ENCODE peak calls at places on chromosomes 1 and 21, in six cellular contexts. C is OCI-LY7; E is osteocyte; K is AG04450; U is CD8-positive, alpha-beta T cell; B is K562. M is an unnamed sample.

GRCh38 chr1:159084867-159085266 is 8.3 kb upstream of the AIM2 start:
- DNase-seq in C (no peak), K (no peak), B (no peak), U (no peak), E (no peak), M (no peak)

GRCh38 chr1:178101654-178102053 is 7.8 kb downstream of the RASAL2 start:
- DNase-seq in K (no peak), U (no peak), B (no peak), C (no peak), E (no peak), M (no peak)

GRCh38 chr1:164794310-164794709 is 235.3 kb downstream of the PBX1 start:
- DNase-seq in C (no peak), K (peak), U (no peak), E (no peak), B (no peak), M (no peak)

GRCh38 chr21:27244796-27245195 is 277.9 kb upstream of the ADAMTS5 start:
- DNase-seq in K (no peak), E (no peak), C (no peak), U (no peak), B (no peak), M (no peak)

GRCh38 chr1:218361298-218362065 is 16.3 kb downstream of the TGFB2 start:
- DNase-seq in B (peak), U (no peak), K (no peak), E (no peak), C (no peak), M (no peak)

GRCh38 chr1:169105434-169106094 is 926 bp upstream of the ATP1B1 start:
- DNase-seq in K (no peak), E (peak), C (peak), B (peak), U (peak), M (peak)

GRCh38 chr1:118144777-118145176 is 40.3 kb downstream of the SPAG17 start:
- DNase-seq in C (no peak), B (no peak), K (no peak), U (no peak), E (no peak), M (no peak)

GRCh38 chr1:27057801-27058647 is 45.4 kb upstream of the TENT5B start:
- DNase-seq in B (no peak), E (no peak), K (no peak), U (no peak), C (no peak), M (no peak)

GRCh38 chr1:48530727-48531351 is 58.8 kb upstream of the SPATA6 start:
- DNase-seq in U (no peak), K (peak), E (no peak), B (peak), C (peak), M (peak)

GRCh38 chr1:204267191-204267601 is 53.4 kb upstream of the GOLT1A start:
- DNase-seq in E (no peak), K (no peak), B (no peak), U (no peak), C (no peak), M (no peak)

GRCh38 chr1:167602840-167603239 is 27.2 kb upstream of the RCSD1 start:
- DNase-seq in B (no peak), C (no peak), E (peak), U (no peak), K (no peak), M (no peak)

GRCh38 chr1:37808369-37809319 is 636 bp upstream of the YRDC start:
- DNase-seq in E (peak), C (peak), B (peak), K (no peak), U (no peak), M (peak)

GRCh38 chr1:53362270-53362669 is 34.4 kb upstream of the LRP8 start:
- DNase-seq in E (peak), B (no peak), K (no peak), C (no peak), U (no peak), M (no peak)

GRCh38 chr21:37006521-37007291 is at the start of gene RIPPLY3:
- DNase-seq in U (peak), E (no peak), C (no peak), B (no peak), K (no peak), M (peak)

GRCh38 chr1:178267646-178268094 is 173.8 kb downstream of the RASAL2 start:
- DNase-seq in C (no peak), B (no peak), U (no peak), E (no peak), K (no peak), M (no peak)

GRCh38 chr1:41322835-41323234 is 38.4 kb upstream of the FOXO6 start:
- DNase-seq in K (no peak), B (peak), E (peak), C (peak), U (no peak), M (peak)

GRCh38 chr1:68819190-68819829 is 322.4 kb upstream of the DEPDC1 start:
- DNase-seq in C (no peak), E (no peak), B (no peak), U (no peak), K (no peak), M (peak)
- TF ChIP-seq CTCF in C (peak), E (peak), B (no peak), U (no peak), K (peak), M (no peak)

DNA sequence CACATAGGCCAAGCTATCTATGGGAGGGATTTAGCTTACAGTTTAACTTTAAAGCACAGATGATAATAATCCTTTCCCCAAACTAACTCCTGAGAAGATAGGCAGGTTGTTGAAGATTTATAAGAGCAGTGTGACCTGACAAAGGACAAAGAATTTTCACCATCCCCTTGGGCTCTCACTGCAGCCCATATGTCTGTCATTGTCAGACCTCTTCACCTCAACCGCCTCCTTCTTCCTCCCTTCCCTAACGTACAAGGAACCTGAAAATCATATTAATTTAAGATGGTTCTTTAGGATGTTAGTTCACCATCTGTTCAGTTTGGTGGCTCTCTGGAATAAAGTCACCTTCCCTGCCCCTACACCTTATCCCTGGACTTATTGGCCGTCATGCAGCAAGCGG is 5.0 kb downstream of the RNU1-2 start:
- DNase-seq in E (no peak), U (no peak), B (no peak), K (no peak), C (peak), M (no peak)
- TF ChIP-seq CTCF in E (no peak), U (no peak), B (no peak), K (peak), C (peak), M (no peak)

GRCh38 chr1:9006956-9007615 is 19.1 kb downstream of the SLC2A7 start:
- DNase-seq in C (no peak), K (no peak), E (no peak), U (no peak), B (no peak), M (no peak)

GRCh38 chr1:9008236-9008635 is 18.0 kb downstream of the SLC2A7 start:
- DNase-seq in E (no peak), B (no peak), U (no peak), K (no peak), C (peak), M (peak)

GRCh38 chr1:9010781-9011323 is 15.4 kb downstream of the SLC2A7 start:
- DNase-seq in C (peak), K (no peak), E (no peak), B (no peak), U (no peak), M (no peak)

GRCh38 chr1:9013824-9014223 is 12.4 kb downstream of the SLC2A7 start:
- DNase-seq in U (no peak), K (no peak), B (no peak), C (no peak), E (no peak), M (no peak)

DNA sequence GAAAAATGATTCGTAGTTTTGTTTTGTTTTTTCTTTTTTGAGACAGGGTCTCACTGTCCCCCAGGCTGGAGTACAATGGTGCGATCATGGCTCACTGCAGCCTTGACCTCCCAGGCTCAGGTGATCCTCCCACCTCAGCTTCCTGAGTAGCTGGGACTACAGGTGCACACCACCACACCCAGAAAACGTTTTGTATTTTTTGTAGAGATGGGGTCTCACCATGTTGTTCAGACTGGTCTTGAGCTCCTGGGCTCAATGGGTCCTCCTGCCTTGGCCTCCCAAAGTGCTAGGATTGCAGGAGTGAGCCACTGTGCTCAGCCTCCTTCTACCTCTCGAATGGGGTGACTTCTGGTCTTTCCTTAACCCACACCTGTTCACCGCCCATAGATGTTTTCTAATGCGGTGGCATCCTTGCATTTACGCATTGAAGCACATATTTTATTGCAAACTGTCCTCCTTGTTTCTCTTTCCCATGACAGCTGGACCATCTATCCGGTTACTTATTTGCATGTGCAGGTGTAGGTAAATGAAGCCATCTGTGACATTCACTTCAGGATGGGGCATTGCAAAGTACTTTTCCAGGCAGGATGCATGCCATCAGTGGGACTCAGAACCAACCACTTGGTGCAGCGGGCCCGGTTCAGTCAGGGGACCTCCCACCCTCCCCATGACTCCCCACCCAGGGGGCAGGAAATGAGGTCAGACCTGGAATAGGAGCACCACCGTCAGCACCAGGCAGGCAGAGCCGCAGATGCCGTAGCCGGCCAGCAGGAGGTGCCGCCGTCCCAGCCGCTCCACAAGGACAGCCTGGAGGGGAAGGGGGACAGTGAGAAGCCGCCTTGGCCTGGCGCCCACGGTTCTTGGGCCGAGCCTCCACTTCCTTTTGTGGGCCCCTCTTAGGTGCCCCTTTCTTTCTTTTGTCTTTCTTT is 16.5 kb downstream of the SLC2A7 start:
- DNase-seq in K (no peak), B (peak), E (no peak), C (peak), U (peak), M (peak)
- TF ChIP-seq CTCF in K (peak), B (peak), E (peak), C (peak), U (no peak), M (peak)

GRCh38 chr1:44217809-44218410 is 4.6 kb downstream of the DMAP1 start:
- DNase-seq in C (peak), U (peak), B (peak), K (peak), E (no peak), M (peak)

GRCh38 chr1:44210595-44210994 is 2.7 kb upstream of the DMAP1 start:
- DNase-seq in E (no peak), B (no peak), K (no peak), U (no peak), C (no peak), M (no peak)

GRCh38 chr1:44212355-44213221 is 683 bp upstream of the DMAP1 start:
- DNase-seq in C (no peak), K (no peak), U (peak), E (no peak), B (no peak), M (no peak)

GRCh38 chr1:44218503-44219300 is 5.4 kb downstream of the DMAP1 start:
- DNase-seq in B (no peak), E (no peak), K (no peak), C (no peak), U (no peak), M (no peak)

DNA sequence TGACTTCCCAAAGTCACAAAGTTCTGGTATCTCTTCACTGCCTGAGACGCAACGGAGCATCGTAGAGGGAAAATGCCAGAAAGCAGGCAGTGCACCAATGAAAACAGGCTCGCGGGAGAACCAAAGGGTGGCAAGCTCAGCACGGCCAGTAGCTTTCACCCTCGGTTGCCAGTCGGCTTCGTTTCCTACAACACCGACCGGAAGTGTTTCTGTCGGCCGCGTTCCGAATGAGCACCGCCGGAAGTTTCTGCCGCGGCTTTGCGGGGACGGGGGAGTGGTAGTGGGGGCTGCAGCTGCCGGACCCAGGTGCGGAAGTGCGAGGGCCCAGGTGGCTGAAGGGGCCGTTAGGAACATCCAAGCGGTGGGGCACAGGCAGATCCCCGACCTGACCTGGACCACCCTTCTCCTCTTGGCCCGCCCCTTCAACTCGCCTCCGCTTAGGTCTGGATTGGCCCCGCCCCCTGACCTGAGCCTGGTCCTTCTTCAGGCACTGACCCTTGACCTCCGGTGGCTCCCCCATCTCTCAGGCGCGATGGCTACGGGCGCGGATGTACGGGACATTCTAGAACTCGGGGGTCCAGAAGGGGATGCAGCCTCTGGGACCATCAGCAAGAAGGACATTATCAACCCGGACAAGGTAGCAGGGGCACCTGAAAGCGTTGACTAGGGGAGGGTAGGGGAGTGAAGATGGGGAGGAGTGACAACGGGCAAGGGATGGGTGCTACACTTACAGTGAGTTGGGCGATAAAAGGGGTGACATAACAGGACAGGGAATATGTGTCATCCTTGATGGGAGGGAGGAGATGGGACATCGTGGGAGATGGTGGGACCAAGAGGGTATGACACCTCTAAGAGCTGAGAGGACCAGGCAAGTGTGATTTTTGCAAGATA is at the start of gene DMAP1:
- DNase-seq in B (peak), K (peak), U (peak), E (peak), C (peak), M (peak)
- TF ChIP-seq CTCF in B (no peak), K (peak), U (no peak), E (peak), C (no peak), M (no peak)

DNA sequence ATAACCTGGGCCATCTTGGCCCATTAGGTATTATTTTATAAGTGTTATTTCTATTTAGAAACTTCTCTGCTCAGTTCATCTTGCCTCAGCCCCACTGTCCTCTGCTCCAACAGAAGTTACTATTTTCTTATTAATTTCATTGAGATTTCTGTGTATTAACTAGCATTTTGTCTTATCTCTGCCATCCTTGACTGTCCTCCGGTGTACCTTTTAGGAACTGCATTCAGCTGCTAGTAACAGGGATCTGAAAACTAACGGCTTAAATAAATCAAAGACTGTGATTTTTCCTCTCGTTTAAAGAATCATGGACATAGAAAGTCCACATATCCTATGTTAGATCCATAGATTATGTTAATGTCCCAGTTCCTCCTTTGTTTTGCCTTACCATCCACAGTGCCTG is 382.5 kb downstream of the MATN1 start:
- DNase-seq in U (no peak), B (no peak), C (no peak), K (no peak), E (no peak), M (no peak)
- TF ChIP-seq CTCF in U (no peak), B (no peak), C (no peak), K (no peak), E (no peak), M (no peak)

GRCh38 chr1:156900896-156901589 is 7.5 kb downstream of the PEAR1 start:
- DNase-seq in U (no peak), K (no peak), B (no peak), E (no peak), C (no peak), M (no peak)
- TF ChIP-seq CTCF in U (no peak), K (no peak), B (no peak), E (no peak), C (no peak), M (no peak)